ENCODE peak calls at places on chromosome 12, in six cellular contexts. D, I, S, B, W and A are unnamed samples.

GRCh38 chr12:16524378-16524777 is 81.6 kb downstream of the LMO3 start:
- DNase-seq in B (no peak), S (no peak), W (no peak), D (no peak), I (no peak), A (no peak)

GRCh38 chr12:32679910-32680217 is 763 bp downstream of the DNM1L start:
- DNase-seq in W (no peak), S (no peak), I (no peak), B (no peak), D (no peak), A (no peak)

GRCh38 chr12:53292441-53292840 is 2.9 kb upstream of the PFDN5 start:
- DNase-seq in B (no peak), W (no peak), D (no peak), S (no peak), I (no peak), A (no peak)

GRCh38 chr12:63150255-63151060 is 543 bp downstream of the AVPR1A start:
- DNase-seq in I (no peak), B (no peak), S (no peak), D (no peak), W (peak), A (no peak)

GRCh38 chr12:96303656-96304055 is 96.6 kb downstream of the CDK17 start:
- DNase-seq in D (no peak), S (no peak), I (no peak), W (no peak), B (no peak), A (no peak)

GRCh38 chr12:25775968-25776367 is 182.5 kb upstream of the RASSF8 start:
- DNase-seq in B (no peak), D (no peak), S (no peak), W (no peak), I (no peak), A (no peak)

GRCh38 chr12:121801601-121802484 is 2.0 kb upstream of the SETD1B start:
- DNase-seq in B (no peak), D (no peak), W (no peak), S (no peak), I (no peak), A (no peak)

GRCh38 chr12:64390275-64390851 is at the start of gene C12orf56:
- DNase-seq in D (no peak), B (no peak), S (peak), I (peak), W (no peak), A (peak)

GRCh38 chr12:62250671-62251608 is 9.3 kb upstream of the USP15 start:
- DNase-seq in S (no peak), D (no peak), W (no peak), I (no peak), B (no peak), A (no peak)

GRCh38 chr12:52126050-52126604 is 46.6 kb downstream of the SMIM41 start:
- DNase-seq in W (no peak), I (no peak), B (no peak), D (no peak), S (no peak), A (no peak)
- TF ChIP-seq EP300 in W (no peak), I (no peak), B (no peak), D (no peak), S (no peak), A (peak)

GRCh38 chr12:120628919-120629318 is 11.5 kb upstream of the CABP1 start:
- DNase-seq in D (peak), W (no peak), I (no peak), S (peak), B (no peak), A (peak)
- TF ChIP-seq CTCF in D (no peak), W (no peak), I (no peak), S (no peak), B (no peak), A (peak)

GRCh38 chr12:124567673-124568373 is 411 bp upstream of the NCOR2 start:
- DNase-seq in S (peak), D (peak), I (peak), W (peak), B (peak), A (peak)

GRCh38 chr12:124570810-124571209 is 3.4 kb upstream of the NCOR2 start:
- DNase-seq in B (no peak), D (no peak), I (no peak), S (no peak), W (no peak), A (no peak)

GRCh38 chr12:124569375-124570148 is 2.1 kb upstream of the NCOR2 start:
- DNase-seq in D (no peak), S (no peak), B (no peak), W (no peak), I (no peak), A (no peak)

GRCh38 chr12:124567035-124567672 is at the start of gene NCOR2:
- DNase-seq in S (no peak), D (no peak), I (no peak), B (no peak), W (peak), A (no peak)

DNA sequence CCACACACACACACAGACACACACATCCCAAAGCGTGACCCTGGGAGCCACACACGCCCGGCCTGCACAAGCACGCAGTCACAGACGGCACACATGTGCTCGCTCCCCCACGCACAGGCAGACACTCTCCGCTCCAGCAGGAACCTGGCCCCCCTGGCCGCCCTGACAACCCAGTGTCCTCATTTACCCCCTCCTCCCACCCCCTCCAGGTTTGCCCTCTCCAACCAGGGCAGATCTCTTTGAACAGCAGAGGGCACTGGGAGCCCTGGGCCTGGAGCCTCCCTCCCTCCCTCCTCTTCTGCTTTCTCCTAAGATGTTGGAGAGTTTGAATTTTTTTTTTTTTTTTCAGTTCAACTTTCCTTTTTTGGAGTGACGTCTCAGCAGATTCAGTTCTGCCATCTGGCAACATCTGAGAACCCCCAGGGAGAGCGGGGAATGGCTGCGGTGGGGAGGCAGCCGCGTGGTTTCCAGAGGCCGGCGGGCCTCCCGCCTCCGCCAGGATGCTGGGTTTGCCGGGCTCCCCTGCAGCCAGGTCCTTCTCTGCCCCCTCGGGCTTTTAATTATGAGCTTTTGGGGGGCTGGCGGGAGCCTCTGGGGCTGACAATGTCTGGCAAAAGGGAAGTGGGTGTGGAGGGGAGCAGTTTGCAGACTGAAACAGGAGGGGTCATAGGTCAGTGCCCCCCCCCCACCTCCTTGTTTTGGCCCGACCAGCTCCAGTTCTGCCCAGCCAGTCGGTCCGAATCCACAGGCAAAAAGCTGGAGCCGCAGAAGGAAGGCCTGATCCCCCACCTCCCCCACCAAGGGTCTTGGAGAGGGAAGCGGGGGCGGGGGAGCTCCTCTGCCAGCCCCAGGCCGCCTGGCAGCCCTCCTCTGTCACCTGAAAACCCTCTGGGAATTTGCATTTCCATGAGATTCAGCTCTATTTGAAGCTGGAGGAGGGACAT is 1.3 kb upstream of the NCOR2 start:
- DNase-seq in S (no peak), I (peak), W (peak), D (peak), B (peak), A (peak)
- TF ChIP-seq EP300 in S (no peak), I (no peak), W (peak), D (no peak), B (peak), A (no peak)

DNA sequence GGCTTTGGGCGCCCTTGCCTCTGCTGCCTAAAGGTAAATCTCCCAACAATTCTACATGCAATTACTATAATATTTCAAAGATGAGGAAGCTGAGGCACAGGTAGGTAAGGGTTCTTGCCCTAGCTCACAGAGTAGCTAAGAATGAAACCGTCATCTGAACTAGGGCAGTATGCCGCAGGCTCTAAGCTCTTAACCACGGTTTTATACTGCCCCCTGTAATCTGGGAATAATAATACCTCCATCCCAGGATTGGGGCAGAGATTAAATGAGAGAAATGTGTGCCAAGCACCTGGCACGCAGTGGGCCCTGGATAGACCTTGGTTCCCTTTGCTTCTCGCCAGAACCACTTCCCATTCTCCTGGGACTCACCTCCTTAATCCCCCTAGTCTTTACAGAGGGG is 1.5 kb upstream of the HRK start:
- DNase-seq in S (peak), W (no peak), D (no peak), I (no peak), B (no peak), A (no peak)
- TF ChIP-seq CTCF in S (peak), W (no peak), D (no peak), I (no peak), B (no peak), A (no peak)

GRCh38 chr12:34342048-34342447 is 319.8 kb downstream of the ALG10 start:
- DNase-seq in D (no peak), B (no peak), W (no peak), S (no peak), I (no peak), A (no peak)

GRCh38 chr12:34340534-34341361 is 318.5 kb downstream of the ALG10 start:
- DNase-seq in B (no peak), I (no peak), D (no peak), W (no peak), S (no peak), A (no peak)

GRCh38 chr12:34343345-34343744 is 321.0 kb downstream of the ALG10 start:
- DNase-seq in S (no peak), B (no peak), W (no peak), D (no peak), I (no peak), A (no peak)

GRCh38 chr12:34339922-34340321 is 317.6 kb downstream of the ALG10 start:
- DNase-seq in B (no peak), W (no peak), I (no peak), S (no peak), D (no peak), A (no peak)

GRCh38 chr12:34341362-34341733 is 319.1 kb downstream of the ALG10 start:
- DNase-seq in I (no peak), W (no peak), B (no peak), D (no peak), S (no peak), A (no peak)
- TF ChIP-seq EP300 in I (no peak), W (no peak), B (no peak), D (no peak), S (no peak), A (no peak)

DNA sequence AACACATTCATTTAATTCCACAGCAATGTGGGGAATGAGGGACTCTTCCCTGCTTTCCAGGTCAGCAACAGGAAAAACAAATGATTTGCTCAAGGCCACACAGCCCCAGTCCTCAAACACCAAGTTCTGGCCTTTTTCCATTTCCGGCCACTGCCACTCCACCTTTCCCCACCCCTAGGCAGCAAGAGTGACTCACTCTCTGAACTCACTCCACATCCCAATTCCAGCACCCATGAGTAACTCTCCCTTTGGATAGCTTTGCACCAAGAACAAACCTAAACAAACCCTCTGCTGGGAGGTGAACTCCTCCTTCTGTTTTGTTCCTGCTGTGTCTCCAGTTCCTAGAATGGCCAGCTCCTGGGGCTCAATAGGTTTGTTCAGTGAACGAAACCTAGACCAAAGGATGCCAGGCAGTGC is 30.4 kb upstream of the PLEKHG6 start:
- DNase-seq in D (peak), I (peak), S (peak), W (peak), B (peak), A (peak)
- TF ChIP-seq CTCF in D (no peak), I (no peak), S (no peak), W (no peak), B (no peak), A (no peak)

DNA sequence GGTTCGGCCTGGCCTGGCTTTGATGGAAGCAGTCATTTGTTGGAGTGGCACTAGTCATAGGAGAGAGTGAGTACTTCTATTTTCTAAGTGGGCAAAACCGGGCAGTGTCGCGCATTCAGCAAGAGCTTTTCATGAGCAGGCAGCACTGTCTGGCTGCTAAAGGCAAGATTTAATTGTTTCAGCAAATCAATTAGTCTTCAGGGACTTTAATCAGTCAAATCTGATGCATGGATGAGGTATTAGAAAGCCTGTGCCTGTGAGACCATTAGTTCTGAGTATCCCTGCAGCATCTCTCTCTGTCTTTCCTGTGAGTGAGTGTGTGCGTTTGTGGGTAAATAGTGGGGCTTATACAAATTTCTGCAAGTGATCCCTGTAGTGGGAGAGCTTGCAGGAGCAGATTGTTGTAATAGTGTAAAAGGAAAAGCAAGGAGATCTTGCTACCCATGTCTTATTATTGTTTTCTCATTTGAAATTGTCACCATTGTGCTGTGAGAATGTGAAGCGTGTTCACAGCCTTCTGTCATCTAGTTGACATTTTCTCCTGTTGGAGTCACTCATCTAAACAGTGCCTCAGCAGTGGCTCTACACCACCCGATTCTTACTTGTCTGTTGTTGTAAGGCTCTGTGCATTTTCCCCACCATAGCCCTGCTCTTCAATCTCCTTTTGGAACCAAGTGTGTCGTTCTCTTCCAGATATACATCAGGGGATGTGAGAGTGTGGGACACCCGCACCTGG is 53.4 kb downstream of the FBXW8 start:
- DNase-seq in I (no peak), D (no peak), W (no peak), S (no peak), B (no peak), A (no peak)
- TF ChIP-seq EP300 in I (no peak), D (no peak), W (no peak), S (no peak), B (no peak), A (no peak)